ENCODE peak calls at places on chromosomes 1 and 21, in six cellular contexts. One of them, this sample, is unnamed.

GRCh38 chr1:184433928-184434502 is 47.2 kb downstream of the C1orf21 start:
- DNase-seq in transverse colon: no peak
- DNase-seq in body of pancreas: no peak
- DNase-seq in A549: no peak
- DNase-seq in suprapubic skin: no peak
- DNase-seq in right lobe of liver: no peak
- DNase-seq in this sample: no peak

GRCh38 chr21:46323227-46323709 is 402 bp downstream of the C21orf58 start:
- DNase-seq in A549: no peak
- DNase-seq in body of pancreas: no peak
- DNase-seq in transverse colon: no peak
- DNase-seq in suprapubic skin: no peak
- DNase-seq in right lobe of liver: no peak
- DNase-seq in this sample: no peak

GRCh38 chr1:232923739-232924386 is 26.5 kb upstream of the NTPCR start:
- DNase-seq in transverse colon: no peak
- DNase-seq in A549: no peak
- DNase-seq in right lobe of liver: no peak
- DNase-seq in body of pancreas: no peak
- DNase-seq in suprapubic skin: no peak
- DNase-seq in this sample: no peak

GRCh38 chr21:15128267-15128666 is 63.5 kb upstream of the NRIP1 start:
- DNase-seq in transverse colon: no peak
- DNase-seq in A549: no peak
- DNase-seq in right lobe of liver: no peak
- DNase-seq in suprapubic skin: no peak
- DNase-seq in body of pancreas: no peak
- DNase-seq in this sample: no peak

GRCh38 chr1:42756956-42757891 is 9.6 kb downstream of the P3H1 start:
- DNase-seq in right lobe of liver: no peak
- DNase-seq in A549: peak; percentile 70
- DNase-seq in transverse colon: no peak
- DNase-seq in suprapubic skin: peak; percentile 35
- DNase-seq in body of pancreas: no peak
- DNase-seq in this sample: peak; percentile 67

GRCh38 chr1:169604781-169605560 is 18.7 kb upstream of the F5 start:
- DNase-seq in body of pancreas: no peak
- DNase-seq in A549: no peak
- DNase-seq in suprapubic skin: no peak
- DNase-seq in transverse colon: no peak
- DNase-seq in right lobe of liver: no peak
- DNase-seq in this sample: no peak

GRCh38 chr21:26572026-26572425 is 1.1 kb downstream of the CYYR1 start:
- DNase-seq in A549: no peak
- DNase-seq in suprapubic skin: no peak
- DNase-seq in right lobe of liver: no peak
- DNase-seq in transverse colon: no peak
- DNase-seq in body of pancreas: no peak
- DNase-seq in this sample: no peak

GRCh38 chr1:226763741-226764264 is 24.7 kb upstream of the ITPKB start:
- DNase-seq in suprapubic skin: no peak
- DNase-seq in A549: peak; percentile 87
- DNase-seq in right lobe of liver: no peak
- DNase-seq in body of pancreas: no peak
- DNase-seq in transverse colon: no peak
- DNase-seq in this sample: peak; percentile 88

GRCh38 chr1:67604778-67605177 is 80.2 kb upstream of the GADD45A start:
- DNase-seq in A549: no peak
- DNase-seq in right lobe of liver: no peak
- DNase-seq in transverse colon: no peak
- DNase-seq in suprapubic skin: no peak
- DNase-seq in body of pancreas: no peak
- DNase-seq in this sample: no peak

GRCh38 chr1:223611939-223612338 is 53.6 kb downstream of the CAPN8 start:
- DNase-seq in suprapubic skin: no peak
- DNase-seq in body of pancreas: no peak
- DNase-seq in transverse colon: no peak
- DNase-seq in right lobe of liver: no peak
- DNase-seq in A549: no peak
- DNase-seq in this sample: no peak

GRCh38 chr1:29260531-29260930 is 24.2 kb downstream of the PTPRU start:
- DNase-seq in A549: no peak
- DNase-seq in body of pancreas: no peak
- DNase-seq in transverse colon: no peak
- DNase-seq in right lobe of liver: no peak
- DNase-seq in suprapubic skin: no peak
- DNase-seq in this sample: no peak

GRCh38 chr1:21341022-21341421 is 50.8 kb upstream of the ECE1 start:
- DNase-seq in A549: no peak
- DNase-seq in transverse colon: peak; percentile 9
- DNase-seq in suprapubic skin: no peak
- DNase-seq in right lobe of liver: no peak
- DNase-seq in body of pancreas: no peak
- DNase-seq in this sample: no peak

GRCh38 chr1:29539971-29540370 is 303.6 kb downstream of the PTPRU start:
- DNase-seq in suprapubic skin: peak; percentile 6
- DNase-seq in transverse colon: no peak
- DNase-seq in A549: no peak
- DNase-seq in right lobe of liver: no peak
- DNase-seq in body of pancreas: no peak
- DNase-seq in this sample: no peak

GRCh38 chr1:17239420-17239819 is 9.5 kb upstream of the PADI3 start:
- DNase-seq in body of pancreas: peak; percentile 50
- DNase-seq in right lobe of liver: no peak
- DNase-seq in A549: peak; percentile 91
- DNase-seq in transverse colon: peak; percentile 54
- DNase-seq in suprapubic skin: no peak
- DNase-seq in this sample: peak; percentile 66

GRCh38 chr1:101592861-101593260 is 356.0 kb downstream of the S1PR1 start:
- DNase-seq in suprapubic skin: no peak
- DNase-seq in A549: no peak
- DNase-seq in right lobe of liver: no peak
- DNase-seq in body of pancreas: no peak
- DNase-seq in transverse colon: no peak
- DNase-seq in this sample: no peak

GRCh38 chr1:54329337-54329954 is 76.7 kb downstream of the SSBP3 start:
- DNase-seq in suprapubic skin: no peak
- DNase-seq in right lobe of liver: no peak
- DNase-seq in A549: no peak
- DNase-seq in body of pancreas: no peak
- DNase-seq in transverse colon: no peak
- DNase-seq in this sample: no peak

GRCh38 chr1:167103236-167103894 is 9.5 kb downstream of the STYXL2 start:
- DNase-seq in transverse colon: no peak
- DNase-seq in right lobe of liver: no peak
- DNase-seq in body of pancreas: no peak
- DNase-seq in suprapubic skin: no peak
- DNase-seq in A549: no peak
- DNase-seq in this sample: no peak

GRCh38 chr1:53330819-53331218 is 2.9 kb upstream of the LRP8 start:
- DNase-seq in right lobe of liver: peak; percentile 13
- DNase-seq in body of pancreas: peak; percentile 24
- DNase-seq in transverse colon: no peak
- DNase-seq in A549: no peak
- DNase-seq in suprapubic skin: peak; percentile 40
- DNase-seq in this sample: no peak

DNA sequence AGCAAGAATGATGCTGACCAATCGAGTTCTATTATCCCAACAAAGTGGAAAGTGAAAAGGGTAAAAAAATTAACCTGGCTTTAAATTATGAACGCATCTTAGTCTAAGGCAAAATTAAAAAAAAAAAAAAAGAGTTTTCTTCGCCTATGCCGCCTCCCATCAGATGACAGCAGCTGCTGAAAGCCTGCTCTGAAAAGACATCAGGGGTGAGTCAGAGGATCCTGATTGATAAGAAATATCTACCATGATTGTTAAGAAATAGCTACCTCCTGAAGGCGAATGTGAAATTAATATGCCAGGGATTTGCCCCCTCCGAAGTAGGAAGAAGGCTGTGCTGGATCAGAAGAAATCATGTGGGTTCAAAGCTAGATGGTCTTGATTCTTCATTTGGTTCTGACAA is 216.8 kb upstream of the C1orf87 start:
- DNase-seq in A549: no peak
- DNase-seq in transverse colon: no peak
- DNase-seq in right lobe of liver: no peak
- DNase-seq in suprapubic skin: no peak
- DNase-seq in body of pancreas: no peak
- DNase-seq in this sample: no peak
- TF ChIP-seq POLR2A in A549: no peak
- TF ChIP-seq POLR2A in transverse colon: no peak
- TF ChIP-seq POLR2A in right lobe of liver: no peak
- TF ChIP-seq POLR2A in suprapubic skin: no peak
- TF ChIP-seq POLR2A in body of pancreas: no peak
- TF ChIP-seq POLR2A in this sample: no peak

DNA sequence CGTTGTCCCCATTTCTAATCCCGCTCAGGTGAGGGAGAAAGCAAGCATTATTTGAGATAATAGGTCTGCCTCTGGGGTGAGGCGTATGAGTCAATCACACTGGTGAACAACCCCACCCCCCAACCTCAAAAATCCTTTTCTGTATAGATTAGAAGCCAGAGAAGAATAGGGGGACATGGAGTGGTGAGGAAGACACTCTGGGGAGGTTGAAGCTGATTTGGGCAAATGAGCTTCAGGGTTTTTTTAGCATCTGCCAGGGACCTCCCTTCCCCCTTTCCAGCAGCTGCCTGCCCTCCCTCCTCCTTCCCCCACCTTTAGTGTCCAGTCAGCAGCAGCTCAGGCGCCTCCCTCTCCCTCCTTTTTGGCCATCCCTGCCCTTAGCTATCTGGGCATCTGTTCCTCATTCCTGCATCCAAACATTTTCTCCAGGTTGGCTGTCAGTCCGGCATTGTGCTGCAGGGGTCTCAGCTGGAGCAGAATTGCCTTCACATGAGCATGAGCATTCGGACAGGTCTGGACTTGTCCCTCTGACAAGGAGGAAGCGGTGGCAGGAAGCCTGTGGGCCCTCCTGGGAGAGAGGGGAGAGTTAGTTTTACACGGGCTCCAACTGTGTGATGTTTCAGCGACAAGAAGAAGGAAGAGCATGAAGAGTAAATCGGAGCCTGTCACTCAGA is 30.8 kb upstream of the PTGFRN start:
- DNase-seq in A549: no peak
- DNase-seq in right lobe of liver: no peak
- DNase-seq in transverse colon: no peak
- DNase-seq in body of pancreas: peak; percentile 34
- DNase-seq in suprapubic skin: no peak
- DNase-seq in this sample: no peak
- TF ChIP-seq POLR2A in A549: no peak
- TF ChIP-seq POLR2A in right lobe of liver: no peak
- TF ChIP-seq POLR2A in transverse colon: no peak
- TF ChIP-seq POLR2A in body of pancreas: no peak
- TF ChIP-seq POLR2A in suprapubic skin: no peak
- TF ChIP-seq POLR2A in this sample: no peak

GRCh38 chr1:84077476-84078107 is 66.5 kb upstream of the PRKACB start:
- DNase-seq in A549: peak; percentile 76
- DNase-seq in transverse colon: peak; percentile 64
- DNase-seq in body of pancreas: peak; percentile 60
- DNase-seq in suprapubic skin: peak; percentile 70
- DNase-seq in right lobe of liver: peak; percentile 82
- DNase-seq in this sample: peak; percentile 71
- TF ChIP-seq POLR2A in A549: peak; percentile 62
- TF ChIP-seq POLR2A in transverse colon: no peak
- TF ChIP-seq POLR2A in body of pancreas: peak; percentile 72
- TF ChIP-seq POLR2A in suprapubic skin: no peak
- TF ChIP-seq POLR2A in right lobe of liver: peak; percentile 73
- TF ChIP-seq POLR2A in this sample: peak; percentile 69

GRCh38 chr1:66175107-66175506 is 358.8 kb upstream of the SGIP1 start:
- DNase-seq in A549: no peak
- DNase-seq in suprapubic skin: no peak
- DNase-seq in body of pancreas: no peak
- DNase-seq in right lobe of liver: no peak
- DNase-seq in transverse colon: no peak
- DNase-seq in this sample: no peak

GRCh38 chr1:66175581-66175980 is 358.4 kb upstream of the SGIP1 start:
- DNase-seq in right lobe of liver: no peak
- DNase-seq in A549: peak; percentile 17
- DNase-seq in suprapubic skin: no peak
- DNase-seq in transverse colon: no peak
- DNase-seq in body of pancreas: no peak
- DNase-seq in this sample: no peak

GRCh38 chr1:66168467-66168887 is 365.5 kb upstream of the SGIP1 start:
- DNase-seq in body of pancreas: no peak
- DNase-seq in right lobe of liver: no peak
- DNase-seq in transverse colon: no peak
- DNase-seq in A549: peak; percentile 22
- DNase-seq in suprapubic skin: no peak
- DNase-seq in this sample: no peak

GRCh38 chr1:66168919-66169725 is 364.8 kb upstream of the SGIP1 start:
- DNase-seq in right lobe of liver: no peak
- DNase-seq in suprapubic skin: no peak
- DNase-seq in A549: peak; percentile 45
- DNase-seq in body of pancreas: no peak
- DNase-seq in transverse colon: no peak
- DNase-seq in this sample: no peak

DNA sequence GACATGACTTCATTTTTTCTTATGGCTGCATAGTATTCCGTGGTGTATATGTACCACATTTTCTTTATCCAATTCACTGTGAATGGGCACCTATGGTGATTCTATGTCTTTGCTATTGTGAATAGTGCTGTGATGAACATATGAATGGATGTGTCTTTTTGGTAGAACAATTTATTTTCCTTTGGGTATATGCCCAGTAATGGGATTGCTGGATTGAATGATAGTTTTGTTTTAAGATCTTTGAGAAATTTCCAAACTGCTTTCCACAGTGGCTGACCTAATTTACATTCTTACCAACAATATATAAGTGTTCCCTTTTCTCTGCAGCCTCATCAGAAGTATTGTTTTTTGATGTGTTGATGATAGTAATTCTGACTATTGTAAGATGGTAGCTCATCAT is 361.7 kb upstream of the SGIP1 start:
- DNase-seq in A549: no peak
- DNase-seq in suprapubic skin: no peak
- DNase-seq in body of pancreas: no peak
- DNase-seq in right lobe of liver: no peak
- DNase-seq in transverse colon: no peak
- DNase-seq in this sample: no peak
- TF ChIP-seq POLR2A in A549: no peak
- TF ChIP-seq POLR2A in suprapubic skin: no peak
- TF ChIP-seq POLR2A in body of pancreas: no peak
- TF ChIP-seq POLR2A in right lobe of liver: no peak
- TF ChIP-seq POLR2A in transverse colon: no peak
- TF ChIP-seq POLR2A in this sample: no peak

This sample was measured in H54.